ENCODE peak calls at places on chromosomes 4 and X, in ten cellular contexts. V, B, R, W, T, X, E, H, O and D are unnamed samples.

GRCh38 chr4:165700855-165701254 is 172.2 kb upstream of the TLL1 start:
- DNase-seq in B (no peak), H (no peak), E (no peak), T (no peak), V (no peak), O (no peak), W (no peak), R (no peak), X (no peak), D (no peak)

GRCh38 chrX:68827848-68828562 is 816 bp upstream of the EFNB1 start:
- DNase-seq in X (peak; percentile 59), R (peak; percentile 80), V (peak; percentile 90), E (peak; percentile 12), T (peak; percentile 89), B (peak; percentile 83), W (peak; percentile 81), O (peak; percentile 64), H (peak; percentile 54), D (peak; percentile 75)

GRCh38 chrX:153382563-153383482 is 18.3 kb downstream of the PNMA6E start:
- DNase-seq in O (no peak), W (no peak), R (no peak), H (no peak), E (no peak), X (no peak), B (no peak), T (no peak), V (no peak), D (no peak)

GRCh38 chr4:62495039-62495438 is 1294.9 kb downstream of the ADGRL3 start:
- DNase-seq in X (no peak), O (no peak), H (no peak), R (no peak), W (no peak), V (no peak), B (no peak), T (no peak), E (no peak), D (no peak)

GRCh38 chrX:71052721-71053120 is 15.4 kb downstream of the SNX12 start:
- DNase-seq in E (no peak), H (no peak), R (no peak), T (no peak), W (no peak), O (no peak), B (no peak), X (no peak), V (no peak), D (no peak)

GRCh38 chr4:41142946-41143720 is 71.2 kb downstream of the APBB2 start:
- DNase-seq in V (peak; percentile 62), O (no peak), T (peak; percentile 96), R (no peak), H (no peak), W (peak; percentile 96), E (no peak), X (peak; percentile 98), B (peak; percentile 62), D (no peak)

GRCh38 chr4:156255205-156255604 is 301.5 kb upstream of the CTSO start:
- DNase-seq in H (no peak), W (peak; percentile 2), E (no peak), X (no peak), T (no peak), O (no peak), R (no peak), V (no peak), B (no peak), D (no peak)

GRCh38 chr4:161829631-161830030 is 334.2 kb downstream of the FSTL5 start:
- DNase-seq in T (no peak), H (no peak), W (no peak), B (no peak), X (no peak), R (no peak), O (no peak), E (no peak), V (no peak), D (no peak)

GRCh38 chrX:107726809-107727534 is 48.6 kb downstream of the TSC22D3 start:
- DNase-seq in T (no peak), R (no peak), W (no peak), H (no peak), O (no peak), X (no peak), V (no peak), B (no peak), E (no peak), D (no peak)

GRCh38 chr4:12924253-12924652 is 559.9 kb downstream of the RAB28 start:
- DNase-seq in H (no peak), E (no peak), V (no peak), W (no peak), X (no peak), T (no peak), R (no peak), B (no peak), O (no peak), D (no peak)

GRCh38 chr4:47038263-47038662 is 6.9 kb downstream of the GABRB1 start:
- DNase-seq in E (no peak), X (no peak), T (no peak), R (no peak), W (no peak), O (no peak), B (no peak), V (peak; percentile 7), H (no peak), D (no peak)

GRCh38 chr4:4384837-4385236 is 2.1 kb upstream of the NSG1 start:
- DNase-seq in W (no peak), B (no peak), T (peak; percentile 43), O (no peak), V (peak; percentile 57), R (no peak), X (no peak), H (no peak), E (no peak), D (no peak)

GRCh38 chrX:131729295-131729694 is 185.4 kb downstream of the OR13H1 start:
- DNase-seq in O (no peak), T (no peak), V (peak; percentile 87), R (no peak), W (peak; percentile 88), E (no peak), X (peak; percentile 80), H (no peak), B (no peak), D (no peak)

GRCh38 chr4:8886625-8887406 is 15.2 kb upstream of the HMX1 start:
- DNase-seq in E (no peak), X (no peak), R (no peak), B (no peak), V (no peak), O (no peak), T (no peak), H (no peak), W (no peak), D (no peak)

GRCh38 chrX:3532571-3532970 is 180.9 kb downstream of the PRKX start:
- DNase-seq in B (no peak), T (no peak), V (no peak), R (no peak), O (no peak), X (no peak), W (no peak), E (no peak), H (no peak), D (no peak)

GRCh38 chr4:184310171-184310567 is 92.5 kb upstream of the ENPP6 start:
- DNase-seq in O (no peak), E (no peak), R (no peak), X (no peak), W (no peak), T (no peak), H (peak; percentile 6), V (no peak), B (peak; percentile 43), D (no peak)

GRCh38 chr4:75511841-75512240 is 2.4 kb downstream of the RCHY1 start:
- DNase-seq in E (no peak), O (no peak), X (no peak), H (no peak), V (no peak), W (no peak), B (no peak), R (no peak), T (no peak), D (no peak)

GRCh38 chrX:16992902-16993301 is 46.4 kb downstream of the REPS2 start:
- DNase-seq in R (no peak), O (no peak), E (no peak), V (no peak), T (no peak), W (no peak), B (no peak), X (no peak), H (no peak), D (no peak)

GRCh38 chr4:109614015-109614414 is 54.0 kb downstream of the MCUB start:
- DNase-seq in X (no peak), T (no peak), R (no peak), V (no peak), H (no peak), W (no peak), B (no peak), O (no peak), E (no peak), D (no peak)

GRCh38 chr4:125323547-125324100 is 8.9 kb downstream of the FAT4 start:
- DNase-seq in E (no peak), R (no peak), W (peak; percentile 67), X (peak; percentile 46), V (peak; percentile 45), T (peak; percentile 76), B (peak; percentile 16), H (no peak), O (no peak), D (no peak)

GRCh38 chr4:6953751-6954380 is 44.2 kb downstream of the TBC1D14 start:
- DNase-seq in T (peak; percentile 83), O (no peak), H (no peak), R (no peak), V (peak; percentile 86), E (no peak), B (peak; percentile 59), X (peak; percentile 11), W (peak; percentile 72), D (peak; percentile 80)

GRCh38 chrX:132490086-132490419 is 1.2 kb upstream of the MBNL3 start:
- DNase-seq in R (no peak), E (no peak), O (no peak), B (no peak), V (no peak), X (no peak), T (no peak), W (no peak), H (no peak), D (no peak)

GRCh38 chr4:68077737-68078136 is 51.9 kb downstream of the TMPRSS11F start:
- DNase-seq in R (no peak), V (no peak), O (no peak), T (no peak), H (no peak), W (no peak), X (no peak), E (no peak), B (no peak), D (no peak)

GRCh38 chr4:36719425-36719824 is 438.0 kb downstream of the DTHD1 start:
- DNase-seq in B (no peak), R (no peak), V (no peak), O (no peak), T (no peak), X (no peak), E (no peak), H (no peak), W (no peak), D (no peak)